ENCODE peak calls at places on chromosomes 6 and 20, in four cellular contexts. L is SK-N-SH, F is GM23248, X is HCT116. V is an unnamed sample.

GRCh38 chr20:37270586-37271420 is 9.2 kb upstream of the GHRH start:
- DNase-seq in X (no peak), L (no peak), F (no peak), V (no peak)

GRCh38 chr20:47558699-47559098 is 57.0 kb downstream of the NCOA3 start:
- DNase-seq in F (peak; percentile 32), L (no peak), X (no peak), V (no peak)

GRCh38 chr6:14144678-14145113 is 27.1 kb downstream of the CD83 start:
- DNase-seq in L (peak; percentile 82), F (peak; percentile 79), X (peak; percentile 69), V (peak; percentile 77)

GRCh38 chr6:157222201-157222981 is 100.9 kb downstream of the TMEM242 start:
- DNase-seq in F (no peak), X (no peak), L (no peak), V (no peak)

GRCh38 chr6:119483936-119484335 is 134.4 kb upstream of the MAN1A1 start:
- DNase-seq in F (peak; percentile 13), L (no peak), X (no peak), V (peak; percentile 6)

GRCh38 chr6:16698988-16699868 is 62.0 kb downstream of the ATXN1 start:
- DNase-seq in F (peak; percentile 69), X (no peak), L (no peak), V (peak; percentile 53)

GRCh38 chr20:38724603-38725457 is 544 bp downstream of the SLC32A1 start:
- DNase-seq in L (peak; percentile 64), F (no peak), X (no peak), V (no peak)

GRCh38 chr20:38751360-38751976 is 3.2 kb downstream of the ACTR5 start:
- DNase-seq in L (peak; percentile 60), F (peak; percentile 64), X (peak; percentile 27), V (peak; percentile 68)

GRCh38 chr6:4647414-4648365 is 128.5 kb upstream of the CDYL start:
- DNase-seq in X (peak; percentile 74), L (peak; percentile 64), F (peak; percentile 80), V (peak; percentile 68)

GRCh38 chr20:14879020-14879697 is 541.7 kb upstream of the FLRT3 start:
- DNase-seq in X (peak; percentile 77), F (peak; percentile 95), L (no peak), V (peak; percentile 98)

GRCh38 chr6:152316024-152316423 is 321.1 kb downstream of the SYNE1 start:
- DNase-seq in L (no peak), F (peak; percentile 85), X (no peak), V (no peak)

GRCh38 chr20:14245368-14245970 is 91.9 kb downstream of the FLRT3 start:
- DNase-seq in F (peak; percentile 59), L (no peak), X (no peak), V (no peak)

GRCh38 chr6:41561931-41562632 is 15.9 kb downstream of the FOXP4 start:
- DNase-seq in L (no peak), X (no peak), F (no peak), V (no peak)

GRCh38 chr6:55069132-55069781 is 105.1 kb upstream of the HCRTR2 start:
- DNase-seq in F (peak; percentile 72), X (peak; percentile 49), L (peak; percentile 11), V (peak; percentile 83)

GRCh38 chr6:133806358-133806757 is 82.6 kb upstream of the TCF21 start:
- DNase-seq in X (no peak), L (no peak), F (peak; percentile 41), V (no peak)

GRCh38 chr20:40562031-40562430 is 127.0 kb downstream of the MAFB start:
- DNase-seq in L (no peak), F (peak; percentile 66), X (no peak), V (peak; percentile 11)

GRCh38 chr6:68468244-68468884 is 166.7 kb upstream of the ADGRB3 start:
- DNase-seq in F (no peak), L (no peak), X (no peak), V (peak; percentile 52)

GRCh38 chr6:35064508-35065440 is 76.4 kb downstream of the TCP11 start:
- DNase-seq in X (no peak), F (no peak), L (no peak), V (no peak)

GRCh38 chr6:143745160-143746133 is 67.7 kb downstream of the PHACTR2 start:
- DNase-seq in L (peak; percentile 19), F (peak; percentile 43), X (peak; percentile 15), V (peak; percentile 48)

GRCh38 chr6:75230484-75231325 is 12.9 kb downstream of the COX7A2 start:
- DNase-seq in L (peak; percentile 36), X (peak; percentile 44), F (peak; percentile 81), V (peak; percentile 51)

GRCh38 chr6:9085054-9085746 is 649.9 kb upstream of the SLC35B3 start:
- DNase-seq in F (no peak), L (no peak), X (no peak), V (no peak)

GRCh38 chr6:141451508-141452353 is 681.0 kb upstream of the GJE1 start:
- DNase-seq in X (peak; percentile 3), F (peak; percentile 79), L (no peak), V (peak; percentile 70)

GRCh38 chr6:71383891-71384489 is 95.4 kb downstream of the OGFRL1 start:
- DNase-seq in L (peak; percentile 15), X (peak; percentile 22), F (peak; percentile 67), V (peak; percentile 72)

GRCh38 chr6:123967900-123968299 is 164.2 kb downstream of the NKAIN2 start:
- DNase-seq in L (no peak), X (no peak), F (no peak), V (no peak)

GRCh38 chr6:135146160-135146920 is 34.8 kb upstream of the MYB start:
- DNase-seq in F (peak; percentile 11), X (no peak), L (no peak), V (peak; percentile 11)

GRCh38 chr6:35568967-35569606 is 56.4 kb upstream of the TULP1 start:
- DNase-seq in F (peak; percentile 30), L (peak; percentile 30), X (no peak), V (peak; percentile 28)

GRCh38 chr6:156396068-156396771 is 381.0 kb upstream of the ARID1B start:
- DNase-seq in F (no peak), X (no peak), L (no peak), V (no peak)

GRCh38 chr20:35823937-35824336 is 52.1 kb downstream of the PHF20 start:
- DNase-seq in L (no peak), F (no peak), X (no peak), V (no peak)

GRCh38 chr6:110625883-110626282 is 149.5 kb upstream of the SLC22A16 start:
- DNase-seq in F (peak; percentile 44), X (no peak), L (no peak), V (peak; percentile 67)

GRCh38 chr6:11050735-11051134 is 6.6 kb upstream of the ELOVL2 start:
- DNase-seq in L (no peak), F (peak; percentile 44), X (no peak), V (peak; percentile 25)

GRCh38 chr6:49326337-49326736 is 136.7 kb downstream of the MMUT start:
- DNase-seq in L (no peak), F (peak; percentile 68), X (no peak), V (peak; percentile 85)

GRCh38 chr20:24935786-24936525 is 13.1 kb upstream of the CST7 start:
- DNase-seq in L (no peak), F (no peak), X (no peak), V (no peak)

GRCh38 chr6:125314019-125314581 is 12.3 kb upstream of the HDDC2 start:
- DNase-seq in X (peak; percentile 42), F (peak; percentile 82), L (peak; percentile 54), V (peak; percentile 62)

GRCh38 chr6:45072673-45073072 is 255.5 kb upstream of the RUNX2 start:
- DNase-seq in X (no peak), F (no peak), L (no peak), V (no peak)

GRCh38 chr6:84284428-84285033 is 57.1 kb upstream of the CEP162 start:
- DNase-seq in F (peak; percentile 32), X (peak; percentile 10), L (peak; percentile 50), V (peak; percentile 35)
- TF ChIP-seq EZH2phosphoT487 in F (no peak), X (no peak), L (no peak), V (no peak)

GRCh38 chr6:82364087-82365010 is 732 bp downstream of the TPBG start:
- DNase-seq in X (peak; percentile 54), F (peak; percentile 85), L (peak; percentile 71), V (peak; percentile 68)
- TF ChIP-seq EZH2phosphoT487 in X (no peak), F (no peak), L (no peak), V (no peak)

GRCh38 chr6:138724015-138724414 is 49.6 kb upstream of the CCDC28A start:
- DNase-seq in X (peak; percentile 28), F (no peak), L (no peak), V (no peak)
- TF ChIP-seq EZH2phosphoT487 in X (no peak), F (no peak), L (no peak), V (no peak)

DNA sequence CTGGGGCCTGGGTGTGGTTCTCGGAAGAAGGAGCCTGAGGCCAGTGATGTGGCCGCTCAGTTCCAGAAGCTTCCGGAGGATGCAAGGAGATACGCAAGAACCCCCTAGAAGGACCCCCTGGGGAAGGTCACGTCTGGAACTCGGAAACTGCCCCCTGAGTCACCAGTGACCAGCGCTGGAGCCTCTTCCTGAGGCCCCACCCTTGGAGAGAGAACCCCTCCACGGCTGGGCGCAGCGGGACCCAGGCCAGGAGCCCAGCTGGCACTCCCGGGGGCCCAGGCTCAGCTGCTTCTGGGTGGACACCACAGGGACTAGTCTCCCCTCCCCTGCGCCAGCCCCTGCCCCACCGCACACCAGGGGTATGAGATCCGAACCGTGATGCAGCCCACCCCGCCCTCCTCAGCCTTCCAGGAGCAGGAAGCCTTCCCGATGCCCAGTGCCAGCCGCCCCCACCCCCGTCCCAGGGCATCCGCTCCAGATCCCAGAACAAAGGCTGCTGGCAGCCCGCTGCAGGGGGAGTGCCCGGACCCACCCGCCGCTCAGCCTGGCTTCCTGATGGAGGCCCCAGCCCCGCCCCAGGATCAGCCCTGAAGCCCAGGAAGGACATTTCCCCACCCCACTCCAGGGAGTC is 7.5 kb downstream of the LAMA5 start:
- DNase-seq in L (no peak), X (peak; percentile 73), F (peak; percentile 65), V (peak; percentile 91)
- TF ChIP-seq EZH2phosphoT487 in L (no peak), X (no peak), F (no peak), V (no peak)

GRCh38 chr6:130885392-130886192 is 58.4 kb downstream of the SMLR1 start:
- DNase-seq in F (peak; percentile 71), X (peak; percentile 80), L (peak; percentile 45), V (peak; percentile 83)
- TF ChIP-seq EZH2phosphoT487 in F (no peak), X (no peak), L (no peak), V (no peak)

GRCh38 chr6:121506761-121507754 is 71.6 kb downstream of the GJA1 start:
- DNase-seq in X (no peak), F (peak; percentile 63), L (no peak), V (no peak)
- TF ChIP-seq EZH2phosphoT487 in X (no peak), F (no peak), L (no peak), V (no peak)

GRCh38 chr6:32213649-32214048 is 10.2 kb downstream of the NOTCH4 start:
- DNase-seq in X (no peak), F (no peak), L (no peak), V (no peak)

GRCh38 chr6:32208996-32209395 is 14.9 kb downstream of the NOTCH4 start:
- DNase-seq in F (no peak), L (no peak), X (no peak), V (no peak)

GRCh38 chr6:32212076-32212760 is 11.6 kb downstream of the NOTCH4 start:
- DNase-seq in F (no peak), L (no peak), X (no peak), V (no peak)

GRCh38 chr6:32214126-32214525 is 9.7 kb downstream of the NOTCH4 start:
- DNase-seq in F (no peak), L (no peak), X (no peak), V (no peak)

GRCh38 chr6:32210191-32210601 is 13.7 kb downstream of the NOTCH4 start:
- DNase-seq in F (no peak), X (no peak), L (no peak), V (no peak)
- TF ChIP-seq EZH2phosphoT487 in F (no peak), X (no peak), L (no peak), V (no peak)

V was measured in PC-3.